ENCODE peak calls at places on chromosome 10, in eight cellular contexts. N, B, Z, S, R, C, H and O are unnamed samples.

GRCh38 chr10:132136689-132137088 is 50.1 kb upstream of the DPYSL4 start:
- DNase-seq in N (no peak), B (no peak), Z (no peak), S (no peak), R (no peak), C (no peak), H (no peak), O (no peak)

GRCh38 chr10:100715101-100715444 is 30.3 kb upstream of the PAX2 start:
- DNase-seq in N (no peak), B (no peak), Z (no peak), S (no peak), R (no peak), C (no peak), H (no peak), O (no peak)

GRCh38 chr10:59499460-59499859 is 137.1 kb upstream of the FAM13C start:
- DNase-seq in N (no peak), B (no peak), Z (no peak), S (no peak), R (peak), C (no peak), H (no peak), O (no peak)

GRCh38 chr10:92204238-92204637 is 86.6 kb downstream of the CPEB3 start:
- DNase-seq in N (no peak), B (no peak), Z (no peak), S (no peak), R (no peak), C (no peak), H (no peak), O (no peak)

GRCh38 chr10:49593998-49594397 is 16.1 kb upstream of the SLC18A3 start:
- DNase-seq in N (no peak), B (no peak), Z (no peak), S (no peak), R (no peak), C (no peak), H (no peak), O (no peak)

GRCh38 chr10:130932326-130933007 is 379.1 kb downstream of the TCERG1L start:
- DNase-seq in N (no peak), B (no peak), Z (no peak), S (no peak), R (no peak), C (no peak), H (no peak), O (no peak)

GRCh38 chr10:7513936-7514335 is 103.1 kb upstream of the SFMBT2 start:
- DNase-seq in N (no peak), B (no peak), Z (no peak), S (no peak), R (no peak), C (no peak), H (no peak), O (no peak)

GRCh38 chr10:93873427-93874115 is 20.2 kb upstream of the SLC35G1 start:
- DNase-seq in N (no peak), B (peak), Z (no peak), S (peak), R (peak), C (no peak), H (no peak), O (no peak)

GRCh38 chr10:8405551-8405950 is 351.1 kb downstream of the GATA3 start:
- DNase-seq in N (no peak), B (no peak), Z (no peak), S (no peak), R (no peak), C (no peak), H (no peak), O (no peak)

GRCh38 chr10:79431891-79432831 is 13.3 kb downstream of the ZCCHC24 start:
- DNase-seq in N (no peak), B (peak), Z (no peak), S (no peak), R (peak), C (no peak), H (no peak), O (no peak)

GRCh38 chr10:133059093-133059470 is 28.6 kb upstream of the ADGRA1 start:
- DNase-seq in N (no peak), B (no peak), Z (no peak), S (no peak), R (no peak), C (peak), H (no peak), O (no peak)

GRCh38 chr10:97911217-97911616 is 61.6 kb downstream of the GOLGA7B start:
- DNase-seq in N (no peak), B (no peak), Z (no peak), S (no peak), R (no peak), C (no peak), H (no peak), O (no peak)

GRCh38 chr10:64601298-64601697 is 1080.1 kb downstream of the REEP3 start:
- DNase-seq in N (no peak), B (no peak), Z (no peak), S (no peak), R (no peak), C (no peak), H (no peak), O (no peak)

GRCh38 chr10:34732926-34733325 is 82.2 kb downstream of the PARD3 start:
- DNase-seq in N (no peak), B (peak), Z (no peak), S (no peak), R (peak), C (no peak), H (no peak), O (no peak)

GRCh38 chr10:43218206-43218950 is 48.5 kb downstream of the RASGEF1A start:
- DNase-seq in N (no peak), B (no peak), Z (no peak), S (peak), R (no peak), C (peak), H (no peak), O (no peak)

GRCh38 chr10:35633006-35633980 is 8.8 kb downstream of the FZD8 start:
- DNase-seq in N (no peak), B (no peak), Z (no peak), S (no peak), R (no peak), C (no peak), H (no peak), O (no peak)

GRCh38 chr10:75646218-75646915 is 214.9 kb downstream of the LRMDA start:
- DNase-seq in N (no peak), B (no peak), Z (no peak), S (no peak), R (no peak), C (no peak), H (no peak), O (no peak)